ENCODE peak calls at places on chromosomes 12 and 14, in ten cellular contexts. Z is spleen, D is thoracic aorta, J is brain microvascular endothelial cell, L is HCT116, F is HFF-Myc, P is BJ, K is transverse colon, N is heart right ventricle, S is kidney epithelial cell. M is an unnamed sample.

GRCh38 chr12:116469344-116469743 is 89.8 kb upstream of the MAP1LC3B2 start:
- DNase-seq in N (no peak), Z (no peak), K (no peak), L (no peak), D (no peak), F (no peak), J (no peak), S (no peak), P (no peak), M (no peak)

GRCh38 chr14:41604793-41605534 is 1.7 kb upstream of the LRFN5 start:
- DNase-seq in N (peak; percentile 32), Z (peak; percentile 75), J (no peak), D (no peak), F (no peak), L (no peak), P (peak; percentile 18), K (no peak), S (no peak), M (peak; percentile 91)

GRCh38 chr12:72010365-72010764 is 71.7 kb downstream of the TPH2 start:
- DNase-seq in L (no peak), S (peak; percentile 23), K (no peak), Z (no peak), F (no peak), J (peak; percentile 9), N (no peak), P (peak; percentile 70), D (no peak), M (peak; percentile 17)

GRCh38 chr12:105322070-105322469 is 8.4 kb upstream of the C12orf75 start:
- DNase-seq in F (no peak), P (peak; percentile 74), S (no peak), L (no peak), K (no peak), N (no peak), D (no peak), Z (no peak), J (no peak), M (no peak)

GRCh38 chr14:95477411-95478089 is 38.9 kb downstream of the SYNE3 start:
- DNase-seq in N (no peak), L (no peak), J (no peak), P (no peak), D (no peak), K (no peak), Z (no peak), S (no peak), F (no peak), M (peak; percentile 33)

GRCh38 chr12:97984951-97985350 is 522.3 kb downstream of the RMST start:
- DNase-seq in J (no peak), S (no peak), K (no peak), N (no peak), P (no peak), D (no peak), F (no peak), L (no peak), Z (no peak), M (no peak)

GRCh38 chr12:93018610-93019009 is 89.5 kb upstream of the EEA1 start:
- DNase-seq in J (no peak), N (no peak), D (no peak), K (peak; percentile 41), S (no peak), P (no peak), Z (no peak), F (no peak), L (no peak), M (no peak)

GRCh38 chr12:68904351-68904982 is 28.5 kb downstream of the CPM start:
- DNase-seq in P (no peak), F (no peak), N (no peak), J (no peak), Z (no peak), S (no peak), K (no peak), D (no peak), L (no peak), M (no peak)

GRCh38 chr12:65668981-65669695 is 155.1 kb upstream of the HMGA2 start:
- DNase-seq in D (no peak), K (no peak), N (no peak), J (no peak), F (no peak), S (no peak), L (no peak), P (no peak), Z (no peak), M (peak; percentile 42)

GRCh38 chr14:94051115-94051514 is 25.0 kb downstream of the OTUB2 start:
- DNase-seq in L (no peak), P (no peak), S (no peak), D (no peak), J (peak; percentile 34), Z (peak; percentile 63), N (peak; percentile 54), K (peak; percentile 56), F (no peak), M (peak; percentile 68)

GRCh38 chr12:57614178-57614947 is 3.1 kb downstream of the ARHGEF25 start:
- DNase-seq in F (no peak), K (no peak), L (peak; percentile 21), N (peak; percentile 75), S (no peak), Z (no peak), J (no peak), D (no peak), P (no peak), M (no peak)

GRCh38 chr12:31618228-31619025 is 27.5 kb upstream of the DENND5B start:
- DNase-seq in J (peak; percentile 53), S (no peak), P (no peak), L (no peak), Z (no peak), N (no peak), D (no peak), K (no peak), F (no peak), M (no peak)

GRCh38 chr14:67191768-67192290 is 2.6 kb downstream of the GARIN2 start:
- DNase-seq in J (no peak), Z (no peak), D (no peak), K (no peak), P (no peak), F (no peak), S (no peak), L (no peak), N (no peak), M (peak; percentile 43)

GRCh38 chr12:104555650-104556049 is 98.9 kb downstream of the CHST11 start:
- DNase-seq in K (no peak), Z (no peak), S (no peak), F (no peak), J (no peak), D (no peak), N (no peak), L (no peak), P (no peak), M (no peak)

GRCh38 chr12:78164154-78164553 is 333.5 kb downstream of the NAV3 start:
- DNase-seq in N (no peak), D (no peak), P (no peak), F (no peak), S (no peak), L (no peak), Z (no peak), K (no peak), J (no peak), M (no peak)

GRCh38 chr12:57476162-57476992 is 3.3 kb downstream of the ARHGAP9 start:
- DNase-seq in J (no peak), F (no peak), N (no peak), L (no peak), S (no peak), D (no peak), P (no peak), Z (peak; percentile 94), K (peak; percentile 50), M (no peak)

GRCh38 chr14:60363275-60363674 is 114.3 kb downstream of the PPM1A start:
- DNase-seq in K (no peak), F (no peak), J (no peak), S (no peak), L (no peak), P (no peak), D (no peak), N (no peak), Z (no peak), M (no peak)

DNA sequence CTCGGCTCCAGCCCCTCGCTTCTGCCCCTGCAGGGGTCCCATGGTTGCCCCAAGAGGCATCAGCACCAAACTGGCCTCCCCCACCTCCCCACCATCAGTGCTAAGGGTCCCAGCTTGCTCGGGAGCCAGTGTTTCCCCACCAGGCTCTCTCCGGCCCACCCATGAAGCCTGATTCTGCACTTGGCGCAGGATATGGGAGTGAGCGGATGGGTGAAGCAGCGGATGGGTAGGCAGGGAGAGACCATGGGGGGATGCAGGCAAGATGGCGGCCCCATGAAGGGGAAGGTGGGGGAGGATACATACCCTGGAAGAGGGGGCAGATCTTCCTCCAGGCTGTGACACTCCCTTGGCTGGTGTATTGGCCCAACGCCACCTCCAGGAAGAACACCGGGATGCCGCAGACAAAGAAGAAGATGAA is 9.7 kb downstream of the SLC6A12 start:
- DNase-seq in Z (peak; percentile 60), K (no peak), L (no peak), J (no peak), F (no peak), N (no peak), P (no peak), S (no peak), D (no peak), M (no peak)
- H3K4me3 ChIP-seq in Z (no peak overlapping the region), K (no peak overlapping the region), L (no peak overlapping the region), J (no peak overlapping the region), F (no peak overlapping the region), N (peak overlapping the region; percentile 49), P (no peak overlapping the region), S (no peak overlapping the region), D (peak overlapping the region; percentile 71), M (no peak overlapping the region)

GRCh38 chr12:13417516-13417915 is 221.0 kb downstream of the EMP1 start:
- DNase-seq in L (no peak), J (no peak), P (no peak), K (no peak), D (no peak), Z (no peak), F (no peak), N (no peak), S (no peak), M (no peak)
- TF ChIP-seq CTCF in L (no peak), J (no peak), P (no peak), K (no peak), D (no peak), Z (no peak), F (no peak), N (no peak), S (no peak), M (no peak)

GRCh38 chr12:113332688-113333087 is 2.2 kb downstream of the SLC8B1 start:
- DNase-seq in L (no peak), K (no peak), N (no peak), F (no peak), Z (peak; percentile 81), S (no peak), P (no peak), J (no peak), D (no peak), M (no peak)
- H3K4me3 ChIP-seq in L (no peak overlapping the region), K (no peak overlapping the region), N (peak overlapping the region; percentile 78), F (no peak overlapping the region), Z (peak overlapping the region; percentile 78), S (no peak overlapping the region), P (no peak overlapping the region), J (no peak overlapping the region), D (peak overlapping the region; percentile 90), M (no peak overlapping the region)

GRCh38 chr14:88559852-88560251 is 3.0 kb upstream of the ZC3H14 start:
- DNase-seq in Z (no peak), N (no peak), L (no peak), D (no peak), P (no peak), S (no peak), K (no peak), F (peak; percentile 52), J (peak; percentile 38), M (peak; percentile 64)
- TF ChIP-seq CTCF in Z (peak; percentile 11), N (no peak), L (peak; percentile 51), D (peak; percentile 12), P (peak; percentile 71), S (peak; percentile 19), K (peak; percentile 26), F (peak; percentile 51), J (peak; percentile 53), M (peak; percentile 59)